ENCODE peak calls at places on chromosomes 11 and 22, in seven cellular contexts. L, Z, V, K, M, P and A are unnamed samples.

GRCh38 chr11:129788278-129788677 is 27.4 kb upstream of the TMEM45B start:
- DNase-seq in P (no peak), K (no peak), L (no peak), Z (no peak), M (no peak), V (no peak), A (no peak)

GRCh38 chr11:103961010-103961409 is 75.4 kb upstream of the DDI1 start:
- DNase-seq in V (peak), Z (no peak), K (no peak), L (no peak), M (peak), P (peak), A (no peak)

GRCh38 chr11:11028017-11028692 is 170.3 kb upstream of the ZBED5 start:
- DNase-seq in M (peak), Z (peak), L (no peak), K (peak), V (peak), P (peak), A (peak)

GRCh38 chr11:68822546-68822945 is 19.2 kb downstream of the CPT1A start:
- DNase-seq in Z (no peak), L (no peak), P (no peak), V (no peak), M (no peak), K (no peak), A (no peak)

GRCh38 chr11:104917259-104918112 is 19.2 kb upstream of the CASP12 start:
- DNase-seq in P (no peak), M (no peak), V (no peak), L (no peak), Z (no peak), K (no peak), A (no peak)

GRCh38 chr11:116278076-116278475 is 494.7 kb downstream of the BUD13 start:
- DNase-seq in M (no peak), Z (no peak), V (no peak), L (no peak), P (no peak), K (no peak), A (no peak)

GRCh38 chr11:7514099-7514725 is 413 bp downstream of the PPFIBP2 start:
- DNase-seq in P (no peak), Z (peak), V (no peak), K (no peak), L (no peak), M (no peak), A (no peak)

GRCh38 chr11:83611616-83612015 is 325.4 kb upstream of the CCDC90B start:
- DNase-seq in M (no peak), L (no peak), V (no peak), Z (no peak), P (no peak), K (no peak), A (no peak)

GRCh38 chr11:57425565-57426438 is 1.1 kb downstream of the SLC43A3 start:
- DNase-seq in V (no peak), K (peak), L (no peak), M (peak), Z (peak), P (no peak), A (no peak)

GRCh38 chr11:123233280-123233977 is 38.4 kb upstream of the CLMP start:
- DNase-seq in K (no peak), V (peak), M (no peak), P (no peak), Z (no peak), L (no peak), A (no peak)

GRCh38 chr11:107859459-107860239 is 1.1 kb upstream of the SLC35F2 start:
- DNase-seq in K (peak), P (no peak), V (no peak), L (no peak), Z (peak), M (peak), A (peak)

GRCh38 chr11:13251961-13252360 is 25.6 kb upstream of the BMAL1 start:
- DNase-seq in M (no peak), P (no peak), Z (no peak), K (no peak), V (no peak), L (no peak), A (no peak)

GRCh38 chr11:114309517-114309916 is 13.3 kb downstream of the NNMT start:
- DNase-seq in M (peak), Z (no peak), P (no peak), K (no peak), L (no peak), V (no peak), A (no peak)

GRCh38 chr11:114311946-114312345 is 15.7 kb downstream of the NNMT start:
- DNase-seq in K (no peak), Z (no peak), P (no peak), V (no peak), L (no peak), M (peak), A (no peak)

GRCh38 chr11:114310095-114310494 is 13.9 kb downstream of the NNMT start:
- DNase-seq in V (no peak), M (peak), P (no peak), L (no peak), Z (no peak), K (no peak), A (no peak)

GRCh38 chr11:114307524-114308203 is 11.5 kb downstream of the NNMT start:
- DNase-seq in L (peak), P (peak), V (peak), M (peak), K (peak), Z (peak), A (peak)

DNA sequence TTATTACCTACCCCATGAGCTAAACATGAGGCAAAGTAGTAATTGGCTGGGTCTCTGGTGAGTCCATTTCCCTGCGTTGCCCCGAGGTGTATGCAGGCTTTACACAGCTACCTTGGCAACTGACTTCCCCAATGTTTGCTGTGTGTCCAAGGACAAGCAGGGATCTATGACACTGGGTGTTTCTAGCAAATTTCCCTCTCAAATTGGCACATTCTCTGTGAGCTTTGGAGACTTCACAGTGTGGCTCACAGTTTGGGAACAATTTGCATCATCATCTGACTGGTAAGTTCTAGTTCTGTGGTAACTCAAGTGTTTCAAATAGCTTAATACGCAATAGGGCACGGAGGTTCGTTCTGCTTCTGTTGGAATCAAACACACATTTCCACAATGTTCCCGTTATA is 12.5 kb downstream of the NNMT start:
- DNase-seq in M (peak), Z (no peak), P (peak), V (peak), K (peak), L (no peak), A (no peak)
- H3K4me3 ChIP-seq in M (no peak), Z (no peak), P (no peak), V (no peak), K (no peak), L (no peak), A (peak)

GRCh38 chr11:134819026-134819425 is 407.0 kb upstream of the B3GAT1 start:
- DNase-seq in V (no peak), Z (no peak), M (no peak), L (no peak), K (no peak), P (no peak), A (no peak)
- TF ChIP-seq CTCF in V (peak), Z (no peak), M (no peak), L (no peak), K (no peak), P (no peak), A (no peak)

DNA sequence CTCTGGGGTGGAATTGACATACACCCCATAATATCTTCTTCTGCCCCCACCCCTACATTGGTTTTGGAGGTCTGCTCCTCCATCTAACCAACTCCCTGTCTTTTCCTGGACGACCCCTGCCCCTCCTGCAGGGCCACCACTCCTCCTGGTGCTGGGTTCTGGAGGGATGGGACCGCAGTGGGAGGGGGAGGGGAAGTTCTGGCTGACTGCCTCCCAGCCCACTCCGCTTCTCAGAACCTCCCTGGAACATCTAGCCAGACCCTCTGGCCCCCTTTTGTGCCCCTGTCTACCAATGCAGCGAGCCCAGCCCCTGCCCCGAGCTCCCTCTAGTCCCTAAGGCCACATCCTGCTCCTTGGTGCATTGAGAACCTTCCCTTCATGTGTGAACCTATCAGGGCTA is 1.2 kb downstream of the MYRF start:
- DNase-seq in Z (no peak), M (no peak), V (no peak), K (no peak), P (no peak), L (no peak), A (no peak)
- H3K4me3 ChIP-seq in Z (peak), M (peak), V (peak), K (peak), P (no peak), L (no peak), A (no peak)

GRCh38 chr11:119054418-119054817 is 2.6 kb downstream of the HYOU1 start:
- DNase-seq in V (no peak), L (no peak), M (no peak), P (no peak), K (no peak), Z (no peak), A (no peak)

GRCh38 chr11:119056397-119056999 is 507 bp downstream of the HYOU1 start:
- DNase-seq in K (peak), L (no peak), P (no peak), Z (peak), M (peak), V (no peak), A (peak)

GRCh38 chr11:119052163-119052814 is 4.7 kb downstream of the HYOU1 start:
- DNase-seq in P (no peak), Z (no peak), L (no peak), K (no peak), V (no peak), M (no peak), A (no peak)

GRCh38 chr11:119057000-119057769 is at the start of gene HYOU1:
- DNase-seq in P (peak), L (peak), Z (peak), V (peak), K (peak), M (peak), A (peak)

GRCh38 chr11:119055901-119056300 is 1.1 kb downstream of the HYOU1 start:
- DNase-seq in L (no peak), Z (no peak), M (peak), K (no peak), V (peak), P (peak), A (no peak)
- TF ChIP-seq CTCF in L (peak), Z (no peak), M (no peak), K (no peak), V (peak), P (no peak), A (no peak)

DNA sequence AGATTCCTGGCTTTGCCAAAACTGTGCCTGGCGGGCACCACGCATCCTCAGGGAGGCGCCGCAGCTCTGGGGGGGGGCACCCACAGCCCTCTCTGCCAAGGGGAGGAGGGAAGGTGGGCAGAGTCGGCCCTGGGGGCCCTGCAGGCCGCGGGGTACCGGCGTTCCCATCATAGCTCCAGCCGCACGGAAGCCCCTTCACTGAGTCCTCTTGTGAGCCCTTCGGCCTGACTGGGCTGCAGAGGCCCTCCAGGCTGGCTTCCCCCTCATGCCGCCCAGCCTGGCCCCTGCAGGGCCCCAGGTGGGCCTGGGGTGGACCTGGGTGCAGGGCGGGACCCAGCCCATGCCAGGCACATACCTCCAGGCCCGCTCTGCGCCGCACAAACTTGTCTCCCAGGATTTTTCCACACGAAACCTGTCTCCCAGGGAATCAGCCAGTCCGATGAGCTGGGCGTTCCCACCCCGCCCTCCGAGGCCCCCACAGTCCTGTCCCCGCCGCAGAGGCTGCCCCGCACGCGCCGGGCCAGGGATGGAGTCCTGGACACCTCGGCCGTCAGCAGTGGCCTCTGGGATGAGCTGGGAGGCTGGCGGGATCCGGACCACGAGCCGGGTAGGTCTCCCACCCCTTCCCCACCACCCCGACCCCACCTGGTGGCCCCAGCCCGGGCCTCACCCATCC is 1.8 kb upstream of the PKP3 start:
- DNase-seq in K (no peak), L (no peak), V (no peak), P (no peak), Z (no peak), M (no peak), A (no peak)
- H3K4me3 ChIP-seq in K (no peak), L (no peak), V (no peak), P (no peak), Z (no peak), M (no peak), A (no peak)

DNA sequence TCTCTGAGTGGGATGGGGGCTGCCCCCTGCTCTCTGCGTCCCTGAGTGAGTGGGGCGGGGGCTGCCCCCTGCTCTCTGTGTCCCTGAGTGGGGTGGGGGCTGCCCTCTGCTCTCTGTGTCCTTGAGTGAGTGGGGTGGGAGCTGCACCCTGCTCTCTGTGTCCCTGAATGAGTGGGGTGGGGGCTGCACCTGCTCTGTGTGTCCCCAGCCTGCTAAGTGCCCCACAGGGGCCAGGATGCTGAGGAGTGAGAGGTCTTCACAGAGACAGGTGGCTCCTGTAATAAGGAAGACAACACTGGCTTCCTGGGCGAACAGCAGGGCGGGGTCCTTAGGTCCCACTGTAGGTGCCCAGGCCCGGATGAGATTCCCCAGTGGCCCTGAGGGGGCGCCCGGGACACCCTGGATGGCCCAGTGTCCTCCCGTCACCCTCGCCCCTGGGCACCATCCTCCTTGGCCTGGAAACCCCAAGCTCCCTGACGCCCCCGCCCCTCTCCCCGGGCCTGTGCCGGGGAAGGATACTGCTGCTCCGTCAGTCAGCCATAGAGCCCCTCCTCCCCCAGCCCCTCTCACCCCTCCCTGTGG is 3.8 kb upstream of the CCDC188 start:
- DNase-seq in P (no peak), L (no peak), V (no peak), M (no peak), Z (no peak), K (no peak), A (no peak)
- TF ChIP-seq CTCF in P (no peak), L (no peak), V (peak), M (no peak), Z (no peak), K (no peak), A (no peak)

GRCh38 chr22:46173152-46173551 is 22.8 kb downstream of the PPARA start:
- DNase-seq in K (no peak), V (no peak), Z (no peak), L (no peak), M (no peak), P (no peak), A (peak)

GRCh38 chr22:46172522-46172921 is 22.2 kb downstream of the PPARA start:
- DNase-seq in K (no peak), V (no peak), Z (no peak), P (no peak), L (no peak), M (no peak), A (peak)

GRCh38 chr22:46178755-46179505 is 28.6 kb downstream of the PPARA start:
- DNase-seq in V (peak), K (no peak), L (no peak), Z (no peak), P (no peak), M (no peak), A (no peak)

GRCh38 chr22:46176508-46177003 is 26.2 kb downstream of the PPARA start:
- DNase-seq in P (no peak), V (no peak), M (no peak), K (no peak), Z (no peak), L (no peak), A (no peak)

DNA sequence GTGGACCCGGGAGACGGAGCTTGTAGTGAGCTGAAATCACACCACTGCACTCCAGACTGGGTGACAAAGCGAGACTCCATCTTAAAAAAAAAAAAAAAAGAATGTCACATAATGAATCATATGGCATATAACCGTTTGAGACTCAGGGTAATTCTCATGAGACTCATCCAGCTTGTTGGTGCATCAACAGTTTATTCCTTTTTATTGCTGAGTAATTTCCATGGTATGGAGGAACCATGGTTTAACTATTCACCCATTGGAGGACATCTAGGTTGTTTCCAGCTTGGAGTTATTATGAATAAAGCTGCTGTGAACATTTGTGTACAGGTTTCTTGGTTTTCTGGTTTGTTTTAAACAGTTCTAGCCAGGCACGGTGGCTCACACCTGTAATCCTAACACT is 25.3 kb downstream of the PPARA start:
- DNase-seq in Z (no peak), K (no peak), L (no peak), V (no peak), P (no peak), M (no peak), A (no peak)
- H3K4me3 ChIP-seq in Z (no peak), K (no peak), L (no peak), V (no peak), P (no peak), M (no peak), A (no peak)

DNA sequence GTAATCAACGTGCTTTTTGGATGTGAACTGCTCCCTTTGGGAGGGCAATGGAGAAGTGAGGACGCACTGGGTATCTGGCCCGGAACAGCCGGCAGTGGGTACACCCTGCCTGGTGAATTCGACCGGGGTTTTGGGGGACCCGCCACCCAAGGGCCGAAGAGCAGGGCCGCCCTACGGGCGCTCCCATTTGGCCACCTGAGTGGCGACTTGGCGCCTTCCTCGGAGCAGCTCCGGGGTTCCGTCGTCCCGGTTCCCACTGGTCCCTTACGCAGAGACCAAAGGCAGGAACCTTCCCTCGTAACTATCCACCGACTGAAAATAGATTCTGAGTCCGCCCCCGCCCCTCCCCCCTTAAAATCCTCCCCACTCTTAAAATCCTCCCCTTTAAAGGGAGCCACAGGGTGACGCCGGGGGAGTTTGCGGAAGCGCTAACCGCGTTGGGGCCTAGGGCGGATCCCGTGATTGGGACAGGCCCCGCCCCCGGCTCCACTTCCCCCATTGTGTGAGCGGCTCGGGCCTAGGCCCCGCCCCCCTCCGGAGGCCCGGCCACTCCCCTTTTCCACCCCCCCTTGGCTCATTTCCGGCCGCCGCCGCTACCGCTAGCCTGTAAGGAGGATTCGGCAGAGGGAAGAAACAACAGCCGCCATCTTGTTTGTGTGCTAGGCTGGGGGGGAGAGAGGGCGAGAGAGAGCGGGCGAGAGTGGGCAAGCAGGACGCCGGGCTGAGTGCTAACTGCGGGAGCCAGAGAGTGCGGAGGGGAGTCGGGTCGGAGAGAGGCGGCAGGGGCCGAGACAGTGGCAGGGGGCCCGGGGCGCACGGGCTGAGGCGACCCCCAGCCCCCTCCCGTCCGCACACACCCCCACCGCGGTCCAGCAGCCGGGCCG is 1.0 kb upstream of the EP300 start:
- DNase-seq in L (peak), P (peak), K (peak), M (peak), V (peak), Z (peak), A (peak)
- TF ChIP-seq CTCF in L (no peak), P (no peak), K (no peak), M (no peak), V (no peak), Z (no peak), A (no peak)